ENCODE peak calls at places on chromosomes 13 and 19, in eight cellular contexts. G is cardiac fibroblast; F is AG04449; B is GM10248; E is epithelial cell of esophagus; I is coronary artery; U is MCF 10A; M is CD4-positive, alpha-beta T cell. S is an unnamed sample.

GRCh38 chr19:2148482-2149135 is 2.8 kb downstream of the AP3D1 start:
- DNase-seq in B (no peak), F (no peak), M (no peak), G (no peak), I (no peak), U (no peak), E (no peak), S (no peak)

GRCh38 chr19:39765091-39766076 is 13.3 kb upstream of the LEUTX start:
- DNase-seq in I (no peak), F (no peak), B (no peak), E (peak; percentile 45), U (peak; percentile 66), M (peak; percentile 23), G (peak; percentile 61), S (no peak)

GRCh38 chr19:23420824-23421223 is 25.6 kb upstream of the ZNF91 start:
- DNase-seq in E (no peak), U (no peak), I (no peak), M (no peak), G (no peak), B (no peak), F (no peak), S (no peak)

GRCh38 chr13:85541476-85541875 is 257.7 kb downstream of the SLITRK6 start:
- DNase-seq in M (no peak), F (no peak), U (no peak), E (no peak), I (no peak), B (no peak), G (no peak), S (no peak)

GRCh38 chr13:99228737-99229691 is 28.4 kb downstream of the UBAC2 start:
- DNase-seq in G (peak; percentile 59), E (peak; percentile 83), U (peak; percentile 9), B (peak; percentile 72), I (no peak), M (no peak), F (peak; percentile 80), S (peak; percentile 72)

GRCh38 chr19:30391554-30392551 is 19.7 kb downstream of the ZNF536 start:
- DNase-seq in M (no peak), I (no peak), B (no peak), U (no peak), G (no peak), E (no peak), F (peak; percentile 5), S (no peak)

GRCh38 chr19:4870025-4870700 is 2.7 kb upstream of the PLIN3 start:
- DNase-seq in M (no peak), E (peak; percentile 93), I (no peak), U (peak; percentile 99), B (no peak), G (peak; percentile 97), F (peak; percentile 52), S (no peak)

GRCh38 chr13:29737061-29737460 is 113.4 kb downstream of the UBL3 start:
- DNase-seq in I (no peak), U (no peak), E (no peak), G (no peak), M (no peak), F (no peak), B (no peak), S (no peak)

GRCh38 chr19:50377051-50377441 is 789 bp downstream of the NR1H2 start:
- DNase-seq in E (peak; percentile 37), I (no peak), G (peak; percentile 16), B (no peak), U (peak; percentile 32), M (peak; percentile 56), F (no peak), S (no peak)

GRCh38 chr13:21717817-21718216 is 46.9 kb downstream of the FGF9 start:
- DNase-seq in F (no peak), M (no peak), B (no peak), E (peak; percentile 69), G (no peak), U (peak; percentile 27), I (no peak), S (no peak)

GRCh38 chr13:71477735-71478134 is 389.3 kb downstream of the DACH1 start:
- DNase-seq in M (no peak), I (no peak), F (no peak), E (peak; percentile 16), G (peak; percentile 20), U (peak; percentile 8), B (peak; percentile 5), S (no peak)

GRCh38 chr13:97934590-97934989 is 18.9 kb upstream of the IPO5 start:
- DNase-seq in B (no peak), G (no peak), E (no peak), F (no peak), U (no peak), I (no peak), M (no peak), S (no peak)

GRCh38 chr13:33832872-33833271 is 14.9 kb downstream of the RFC3 start:
- DNase-seq in M (no peak), E (no peak), B (no peak), G (no peak), F (no peak), I (no peak), U (no peak), S (no peak)

GRCh38 chr19:29687897-29688728 is 22.9 kb downstream of the PLEKHF1 start:
- DNase-seq in F (no peak), U (peak; percentile 86), I (no peak), E (peak; percentile 74), M (no peak), G (peak; percentile 83), B (no peak), S (no peak)

GRCh38 chr19:4851551-4852290 is 15.7 kb downstream of the PLIN3 start:
- DNase-seq in G (peak; percentile 67), M (peak; percentile 74), I (no peak), F (no peak), B (peak; percentile 84), E (peak; percentile 55), U (peak; percentile 56), S (peak; percentile 84)

GRCh38 chr19:11949201-11949600 is 15.6 kb upstream of the ZNF763 start:
- DNase-seq in E (no peak), G (peak; percentile 26), M (no peak), I (no peak), U (peak; percentile 5), B (no peak), F (no peak), S (no peak)

GRCh38 chr19:15437355-15438123 is 12.2 kb downstream of the WIZ start:
- DNase-seq in B (no peak), E (no peak), I (no peak), G (no peak), M (no peak), F (no peak), U (no peak), S (no peak)

GRCh38 chr13:44917589-44918322 is 71.5 kb downstream of the NUFIP1 start:
- DNase-seq in G (peak; percentile 99), F (peak; percentile 87), I (peak; percentile 97), M (peak; percentile 96), E (peak; percentile 93), U (peak; percentile 96), B (peak; percentile 87), S (peak; percentile 83)
- TF ChIP-seq CTCF in G (peak; percentile 55), F (peak; percentile 26), I (peak; percentile 5), M (no peak), E (peak; percentile 38), U (peak; percentile 54), B (peak; percentile 4), S (no peak)

GRCh38 chr13:110713981-110714797 is 689 bp downstream of the ING1 start:
- DNase-seq in F (no peak), B (peak; percentile 46), G (peak; percentile 50), I (peak; percentile 81), U (peak; percentile 48), M (peak; percentile 75), E (peak; percentile 69), S (peak; percentile 70)

GRCh38 chr13:110713642-110713952 is at the start of gene ING1:
- DNase-seq in U (no peak), I (no peak), M (no peak), B (no peak), F (no peak), E (no peak), G (no peak), S (no peak)

GRCh38 chr13:110716235-110716505 is 2.7 kb downstream of the ING1 start:
- DNase-seq in I (peak; percentile 82), B (no peak), U (peak; percentile 35), F (no peak), G (peak; percentile 40), E (peak; percentile 26), M (no peak), S (no peak)

GRCh38 chr13:110714798-110715394 is 1.4 kb downstream of the ING1 start:
- DNase-seq in F (no peak), B (no peak), E (peak; percentile 53), G (peak; percentile 44), I (no peak), U (peak; percentile 49), M (peak; percentile 41), S (no peak)

DNA sequence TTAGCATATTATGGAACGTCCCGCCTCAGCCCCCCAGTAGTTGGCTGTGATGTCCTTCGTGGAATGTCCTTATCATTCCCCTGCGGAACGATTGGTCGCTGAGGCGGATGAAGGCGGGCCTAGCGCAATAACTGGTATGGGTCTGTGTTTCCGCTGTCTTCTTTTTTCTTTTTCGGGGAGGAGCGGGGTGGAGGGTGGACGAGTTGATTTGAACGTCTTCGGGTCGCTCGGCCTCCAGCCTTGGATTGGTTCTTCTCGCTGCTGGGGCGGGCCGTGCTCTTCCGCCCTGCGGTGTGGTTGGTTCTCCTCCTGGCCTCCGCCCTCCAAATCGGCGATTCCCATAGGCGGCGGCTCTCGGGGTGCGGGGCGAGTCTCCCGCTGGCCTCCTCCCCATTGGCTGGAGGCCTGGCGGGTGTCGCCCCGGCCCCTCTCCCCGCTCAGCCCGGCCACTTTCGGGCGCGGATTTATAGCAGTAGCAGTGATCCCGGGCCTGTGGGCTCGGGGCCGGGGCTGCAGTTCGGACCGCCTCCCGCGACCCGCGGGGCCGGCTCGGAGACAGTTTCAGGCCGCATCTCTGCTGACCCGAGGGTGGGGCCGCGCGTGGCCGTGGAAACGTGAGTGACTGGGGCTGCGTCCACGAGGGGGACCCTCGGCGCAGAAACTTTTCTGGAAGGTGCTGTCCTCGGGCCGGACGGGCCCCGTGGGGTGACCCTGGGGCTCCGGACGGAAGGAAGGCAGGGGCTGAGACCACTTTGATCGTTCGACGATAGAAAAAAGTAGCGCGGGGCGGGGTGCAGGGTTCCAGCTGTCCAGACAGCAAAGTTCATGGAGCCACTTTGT is 2.1 kb downstream of the ING1 start:
- DNase-seq in U (peak; percentile 100), G (peak; percentile 100), I (peak; percentile 99), E (peak; percentile 100), B (peak; percentile 96), M (peak; percentile 93), F (peak; percentile 99), S (peak; percentile 98)
- TF ChIP-seq CTCF in U (peak; percentile 18), G (no peak), I (no peak), E (peak; percentile 1), B (no peak), M (no peak), F (peak; percentile 31), S (no peak)

DNA sequence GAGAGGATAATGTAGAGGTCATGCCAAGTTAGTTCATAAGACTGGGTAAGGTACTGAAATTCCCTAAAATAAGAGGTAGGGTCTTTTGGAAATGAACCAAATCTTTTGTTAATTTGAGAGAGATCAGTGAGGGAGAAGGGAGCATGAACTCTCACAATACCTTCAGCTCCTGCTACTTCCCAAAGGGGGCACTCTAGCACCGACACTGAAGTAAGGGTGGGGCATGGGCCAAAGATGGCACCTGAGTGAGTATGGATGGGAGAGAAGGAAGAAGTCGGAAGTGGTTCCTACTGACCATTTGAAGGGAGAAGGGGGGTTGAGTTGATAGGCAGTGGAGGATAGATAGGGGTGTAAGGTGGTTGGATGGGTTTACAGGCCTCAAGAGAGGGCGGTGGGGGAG is 86.6 kb downstream of the ZNF737 start:
- DNase-seq in M (no peak), F (no peak), G (no peak), I (no peak), B (no peak), U (no peak), E (no peak), S (no peak)
- TF ChIP-seq CTCF in M (no peak), F (no peak), G (no peak), I (no peak), B (no peak), U (no peak), E (no peak), S (no peak)

GRCh38 chr19:21256722-21257121 is 72.5 kb downstream of the ZNF708 start:
- DNase-seq in U (peak; percentile 0), F (no peak), G (peak; percentile 34), E (peak; percentile 69), B (no peak), I (no peak), M (no peak), S (no peak)
- TF ChIP-seq CTCF in U (no peak), F (no peak), G (no peak), E (peak; percentile 58), B (no peak), I (no peak), M (no peak), S (no peak)